ENCODE peak calls at places on chromosomes 12 and 14, in seven cellular contexts. E, P, D, G, A, Y and V are unnamed samples.

GRCh38 chr12:103850429-103850828 is 9.4 kb upstream of the NT5DC3 start:
- DNase-seq in D (no peak), Y (no peak), E (no peak), G (no peak), P (no peak), A (no peak), V (no peak)

GRCh38 chr12:77294016-77294415 is 228.6 kb upstream of the E2F7 start:
- DNase-seq in P (no peak), A (no peak), G (no peak), E (no peak), Y (no peak), D (no peak), V (no peak)

GRCh38 chr12:53869500-53869899 is 69.1 kb upstream of the HOXC13 start:
- DNase-seq in A (no peak), P (no peak), D (no peak), Y (no peak), G (no peak), E (no peak), V (no peak)

GRCh38 chr14:63371033-63371432 is 52.3 kb upstream of the GPHB5 start:
- DNase-seq in G (no peak), Y (no peak), D (no peak), P (no peak), E (no peak), A (no peak), V (no peak)

GRCh38 chr12:1212529-1212928 is 221.5 kb downstream of the ERC1 start:
- DNase-seq in E (no peak), A (no peak), P (no peak), G (no peak), D (no peak), Y (no peak), V (no peak)

GRCh38 chr14:102085503-102085902 is 1.3 kb downstream of the HSP90AA1 start:
- DNase-seq in G (no peak), A (no peak), E (no peak), Y (no peak), P (no peak), D (no peak), V (no peak)

GRCh38 chr14:78202976-78203375 is 32.8 kb downstream of the NRXN3 start:
- DNase-seq in Y (no peak), P (no peak), E (no peak), D (no peak), G (no peak), A (no peak), V (no peak)

GRCh38 chr12:99135376-99135775 is 490.3 kb downstream of the APAF1 start:
- DNase-seq in Y (no peak), A (no peak), P (no peak), D (no peak), G (no peak), E (no peak), V (no peak)

GRCh38 chr14:54935958-54936357 is 33.3 kb upstream of the GCH1 start:
- DNase-seq in D (peak), G (no peak), A (no peak), P (peak), E (no peak), Y (no peak), V (no peak)

GRCh38 chr12:8890313-8891084 is 23.8 kb upstream of the PHC1 start:
- DNase-seq in E (no peak), A (peak), P (peak), Y (peak), D (peak), G (peak), V (peak)